ENCODE peak calls at places on chromosome 15, in four cellular contexts. J is IMR-90, V is mesendoderm, U is H9. F is an unnamed sample.
A peak's percentile ranks its signal among the peaks of the same experiment; 100 is the strongest.

GRCh38 chr15:57972801-57973311 is 92.7 kb downstream of the ALDH1A2 start:
- DNase-seq in J (no peak), V (no peak), U (no peak), F (no peak)

GRCh38 chr15:90883971-90884718 is at the start of gene FES:
- DNase-seq in J (peak; percentile 46), V (peak; percentile 76), U (peak; percentile 61), F (peak; percentile 79)

GRCh38 chr15:42549052-42549491 is 434 bp downstream of the HAUS2 start:
- DNase-seq in J (peak; percentile 12), V (peak; percentile 62), U (no peak), F (no peak)

GRCh38 chr15:40928975-40929729 is at the start of gene DLL4:
- DNase-seq in J (peak; percentile 59), V (peak; percentile 86), U (peak; percentile 94), F (peak; percentile 87)

GRCh38 chr15:35298509-35298908 is 213.4 kb upstream of the NANOGP8 start:
- DNase-seq in J (no peak), V (no peak), U (no peak), F (no peak)

GRCh38 chr15:62469874-62470688 is 305.0 kb upstream of the C2CD4B start:
- DNase-seq in J (peak; percentile 90), V (peak; percentile 64), U (peak; percentile 59), F (no peak)

GRCh38 chr15:52050416-52050815 is 31.4 kb downstream of the MAPK6 start:
- DNase-seq in J (peak; percentile 77), V (no peak), U (no peak), F (no peak)

GRCh38 chr15:97759363-97759762 is 201.1 kb upstream of the ARRDC4 start:
- DNase-seq in J (no peak), V (no peak), U (no peak), F (no peak)

GRCh38 chr15:99504823-99505551 is 60.8 kb upstream of the MEF2A start:
- DNase-seq in J (peak; percentile 38), V (peak; percentile 45), U (no peak), F (no peak)

GRCh38 chr15:98358971-98359370 is 289.4 kb upstream of the IGF1R start:
- DNase-seq in J (no peak), V (no peak), U (no peak), F (no peak)

GRCh38 chr15:85748729-85749128 is 46.0 kb downstream of the KLHL25 start:
- DNase-seq in J (no peak), V (peak; percentile 67), U (peak; percentile 73), F (peak; percentile 66)

GRCh38 chr15:79065744-79066376 is 24.7 kb downstream of the RASGRF1 start:
- DNase-seq in J (no peak), V (peak; percentile 1), U (no peak), F (no peak)

GRCh38 chr15:64861331-64861730 is 19.6 kb downstream of the PLEKHO2 start:
- DNase-seq in J (no peak), V (no peak), U (peak; percentile 27), F (no peak)

GRCh38 chr15:67130673-67131601 is 65.5 kb downstream of the SMAD3 start:
- DNase-seq in J (peak; percentile 80), V (no peak), U (no peak), F (no peak)

GRCh38 chr15:67840747-67841634 is 1.1 kb upstream of the RNU6-1 start:
- DNase-seq in J (peak; percentile 58), V (peak; percentile 73), U (no peak), F (no peak)

GRCh38 chr15:50675524-50676144 is 11.0 kb downstream of the TRPM7 start:
- DNase-seq in J (peak; percentile 59), V (no peak), U (no peak), F (no peak)

GRCh38 chr15:66035901-66036300 is 166.6 kb downstream of the RAB11A start:
- DNase-seq in J (no peak), V (no peak), U (no peak), F (no peak)

GRCh38 chr15:93486407-93487117 is 397.6 kb upstream of the RGMA start:
- DNase-seq in J (no peak), V (no peak), U (no peak), F (no peak)

GRCh38 chr15:74884428-74885223 is 5.2 kb upstream of the MPI start:
- DNase-seq in J (peak; percentile 27), V (peak; percentile 45), U (no peak), F (no peak)

GRCh38 chr15:74878273-74878672 is 5.1 kb upstream of the SCAMP2 start:
- DNase-seq in J (no peak), V (no peak), U (no peak), F (no peak)

GRCh38 chr15:74885461-74885860 is 4.4 kb upstream of the MPI start:
- DNase-seq in J (no peak), V (no peak), U (no peak), F (no peak)

DNA sequence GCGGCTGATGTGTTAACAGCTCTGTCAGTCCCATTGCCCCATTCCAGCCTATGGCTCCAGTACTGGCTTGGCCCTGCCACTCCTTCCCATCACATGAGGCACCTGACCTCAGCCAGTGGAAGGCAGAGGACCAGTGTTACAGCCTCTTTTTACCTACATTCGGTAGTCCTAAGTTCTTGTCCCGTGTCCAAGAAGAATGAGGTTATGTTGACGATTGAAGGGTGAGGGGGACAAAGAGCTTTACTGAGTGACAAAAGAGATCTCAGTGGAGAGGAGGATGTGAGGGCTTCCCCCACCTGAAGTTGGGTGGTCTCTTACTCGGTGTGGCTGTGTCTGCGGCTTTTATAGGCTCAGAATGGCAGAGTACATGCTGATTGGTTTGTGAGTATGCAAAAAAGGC is 7.3 kb upstream of the MPI start:
- DNase-seq in J (no peak), V (peak; percentile 25), U (no peak), F (no peak)
- H4K5ac ChIP-seq in J (no peak overlapping the region), V (no peak overlapping the region), U (no peak overlapping the region), F (no peak overlapping the region)

DNA sequence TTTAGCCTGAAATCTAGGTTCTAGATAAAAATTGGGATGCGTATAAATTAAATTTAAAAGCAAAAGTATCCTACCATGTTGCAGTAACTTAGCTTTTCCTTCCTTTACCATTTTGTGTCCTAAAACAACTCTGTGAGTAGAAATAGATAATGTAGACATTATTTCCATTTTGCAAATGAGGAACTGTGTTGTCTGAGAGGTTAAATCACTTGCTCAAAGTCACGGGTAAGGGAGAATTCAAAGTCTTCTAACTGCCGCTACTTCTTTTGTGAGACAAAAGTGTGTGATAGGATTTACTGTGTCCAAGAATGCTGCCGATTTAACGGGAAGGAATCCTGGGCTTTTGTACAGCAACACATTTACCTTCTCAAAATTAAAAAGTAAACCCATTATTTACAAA is 40.7 kb downstream of the MYO1E start:
- DNase-seq in J (no peak), V (no peak), U (no peak), F (no peak)
- H4K5ac ChIP-seq in J (no peak overlapping the region), V (no peak overlapping the region), U (no peak overlapping the region), F (no peak overlapping the region)

GRCh38 chr15:87826119-87826730 is 430.3 kb downstream of the NTRK3 start:
- DNase-seq in J (no peak), V (peak; percentile 94), U (peak; percentile 79), F (peak; percentile 46)
- H4K5ac ChIP-seq in J (no peak overlapping the region), V (no peak overlapping the region), U (no peak overlapping the region), F (no peak overlapping the region)

DNA sequence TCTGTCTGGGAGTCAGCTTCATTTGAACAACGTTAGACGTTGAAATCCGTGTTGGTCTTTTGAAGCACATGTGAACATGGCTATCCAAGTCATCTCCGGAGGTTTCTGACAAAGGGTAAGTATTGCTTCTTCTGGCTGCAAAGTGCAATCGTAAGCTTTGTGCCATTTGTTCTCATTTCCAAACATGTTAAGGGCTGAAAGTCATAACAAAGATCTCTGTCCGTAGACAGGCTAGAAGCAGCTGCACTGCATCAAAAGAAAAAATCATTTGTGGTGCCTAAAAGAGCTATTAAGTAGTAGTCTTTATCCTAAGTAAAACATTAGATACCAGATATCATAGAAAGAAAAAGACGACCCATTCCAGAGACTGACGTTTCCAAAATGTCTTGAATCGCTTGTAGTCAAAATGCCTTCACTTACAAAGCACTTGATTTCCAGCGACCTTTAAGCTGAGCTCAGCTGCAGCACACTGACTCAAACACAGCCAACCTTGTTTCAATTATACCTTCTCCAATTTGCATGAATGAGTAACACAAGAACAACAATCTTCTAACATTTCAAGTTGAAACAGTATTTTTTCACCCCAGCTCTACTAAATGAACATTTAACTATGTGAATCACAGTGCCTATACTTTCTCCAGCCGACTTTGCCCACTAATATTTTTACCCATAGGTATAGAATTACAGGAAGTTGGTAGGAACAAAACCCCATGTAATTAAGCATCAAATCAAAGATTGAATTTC is 76.6 kb downstream of the NEDD4 start:
- DNase-seq in J (peak; percentile 91), V (no peak), U (no peak), F (no peak)
- H4K5ac ChIP-seq in J (peak overlapping the region; percentile 47), V (no peak overlapping the region), U (no peak overlapping the region), F (no peak overlapping the region)

GRCh38 chr15:100918690-100919480 is at the start of gene LRRK1:
- DNase-seq in J (peak; percentile 40), V (peak; percentile 29), U (no peak), F (peak; percentile 66)

GRCh38 chr15:100922192-100923040 is 3.3 kb downstream of the LRRK1 start:
- DNase-seq in J (no peak), V (no peak), U (no peak), F (no peak)

GRCh38 chr15:100920516-100921135 is 1.5 kb downstream of the LRRK1 start:
- DNase-seq in J (no peak), V (no peak), U (no peak), F (no peak)

GRCh38 chr15:100918034-100918689 is 995 bp upstream of the LRRK1 start:
- DNase-seq in J (peak; percentile 62), V (peak; percentile 92), U (peak; percentile 92), F (peak; percentile 94)

GRCh38 chr15:100919481-100920405 is 586 bp downstream of the LRRK1 start:
- DNase-seq in J (peak; percentile 19), V (no peak), U (no peak), F (peak; percentile 75)
- H4K5ac ChIP-seq in J (peak overlapping the region; percentile 24), V (no peak overlapping the region), U (no peak overlapping the region), F (no peak overlapping the region)

GRCh38 chr15:88568589-88568988 is 22.1 kb upstream of the DET1 start:
- DNase-seq in J (no peak), V (no peak), U (no peak), F (no peak)
- H4K5ac ChIP-seq in J (no peak overlapping the region), V (no peak overlapping the region), U (no peak overlapping the region), F (no peak overlapping the region)

DNA sequence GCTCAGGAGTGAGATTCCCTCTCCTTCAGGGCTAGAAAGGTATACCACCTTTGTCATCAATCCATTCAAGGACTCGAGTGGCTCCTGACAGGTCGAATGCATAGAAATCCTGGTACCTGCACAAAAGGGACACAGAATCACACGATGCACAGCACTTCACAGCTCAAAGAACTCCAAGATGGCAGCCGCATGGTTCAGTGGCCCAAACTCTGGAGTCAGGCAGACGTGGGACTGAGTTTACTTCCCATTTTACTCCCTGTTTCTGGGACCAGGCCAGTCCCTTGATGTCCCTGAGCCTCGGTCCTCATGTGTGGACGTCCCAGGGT is 536 bp downstream of the WDR73 start:
- DNase-seq in J (no peak), V (peak; percentile 30), U (no peak), F (no peak)
- H4K5ac ChIP-seq in J (peak overlapping the region; percentile 78), V (peak overlapping the region; percentile 93), U (no peak overlapping the region), F (no peak overlapping the region)

F was measured in H1.